ENCODE peak calls at places on chromosomes 3 and 15, in ten cellular contexts. Q, U, S, W, Y, E, A, N, X and O are unnamed samples.

GRCh38 chr3:5563537-5564277 is 376.2 kb downstream of the EDEM1 start:
- DNase-seq in Q (no peak), U (no peak), S (no peak), W (no peak), Y (no peak), E (no peak), A (no peak), N (no peak), X (no peak), O (no peak)

GRCh38 chr3:84980011-84980410 is 21.2 kb downstream of the CADM2 start:
- DNase-seq in Q (no peak), U (no peak), S (no peak), W (peak; percentile 66), Y (no peak), E (no peak), A (no peak), N (no peak), X (no peak), O (no peak)

GRCh38 chr3:191235331-191236314 is 36.6 kb downstream of the OSTN start:
- DNase-seq in Q (no peak), U (no peak), S (peak; percentile 20), W (no peak), Y (no peak), E (peak; percentile 71), A (no peak), N (no peak), X (peak; percentile 30), O (no peak)

GRCh38 chr3:157317895-157318294 is 118.8 kb upstream of the PTX3 start:
- DNase-seq in Q (no peak), U (no peak), S (no peak), W (no peak), Y (no peak), E (no peak), A (no peak), N (no peak), X (no peak), O (no peak)

GRCh38 chr3:41198950-41199865 is at the start of gene CTNNB1:
- DNase-seq in Q (peak; percentile 89), U (peak; percentile 93), S (peak; percentile 96), W (peak; percentile 93), Y (peak; percentile 96), E (peak; percentile 94), A (peak; percentile 87), N (peak; percentile 95), X (peak; percentile 98), O (peak; percentile 88)

GRCh38 chr3:125120370-125121122 is 64.7 kb upstream of the HEG1 start:
- DNase-seq in Q (no peak), U (no peak), S (no peak), W (peak; percentile 69), Y (peak; percentile 96), E (no peak), A (no peak), N (peak; percentile 50), X (peak; percentile 63), O (no peak)

GRCh38 chr15:88029696-88030095 is 226.8 kb downstream of the NTRK3 start:
- DNase-seq in Q (no peak), U (no peak), S (no peak), W (no peak), Y (no peak), E (peak; percentile 4), A (no peak), N (no peak), X (no peak), O (no peak)

GRCh38 chr3:177300039-177300833 is 103.0 kb upstream of the TBL1XR1 start:
- DNase-seq in Q (no peak), U (no peak), S (peak; percentile 31), W (no peak), Y (no peak), E (peak; percentile 9), A (no peak), N (no peak), X (peak; percentile 64), O (peak; percentile 95)